ENCODE peak calls at places on chromosomes 3 and 15, in eight cellular contexts. X is transverse colon; Y is lower lobe of right lung; P is endothelial cell of umbilical vein; K is T-helper 17 cell; R is CD4-positive, alpha-beta memory T cell; E is uterus; Z is adrenal gland. B is an unnamed sample.

GRCh38 chr3:141556034-141556433 is 69.2 kb downstream of the RASA2 start:
- DNase-seq in K (no peak), P (peak; percentile 69), Z (no peak), R (no peak), E (no peak), X (no peak), Y (no peak), B (no peak)

GRCh38 chr3:39000008-39000450 is 51.7 kb downstream of the SCN11A start:
- DNase-seq in R (peak; percentile 34), Y (no peak), P (peak; percentile 70), E (no peak), Z (no peak), X (no peak), K (no peak), B (no peak)

GRCh38 chr15:74129411-74130088 is 836 bp upstream of the ISLR2 start:
- DNase-seq in P (no peak), Y (no peak), Z (no peak), K (no peak), E (no peak), R (no peak), X (no peak), B (no peak)

GRCh38 chr3:188051801-188052228 is 102.1 kb upstream of the LPP start:
- DNase-seq in P (no peak), Y (no peak), E (peak; percentile 89), Z (peak; percentile 79), R (no peak), X (peak; percentile 43), K (no peak), B (peak; percentile 94)

GRCh38 chr15:69341356-69341755 is 42.6 kb downstream of the PAQR5 start:
- DNase-seq in X (no peak), E (no peak), R (no peak), P (peak; percentile 31), Y (no peak), Z (no peak), K (no peak), B (no peak)

GRCh38 chr15:92809880-92810361 is 90.2 kb upstream of the CHD2 start:
- DNase-seq in P (peak; percentile 55), K (no peak), X (peak; percentile 68), R (peak; percentile 36), Z (peak; percentile 62), Y (no peak), E (peak; percentile 53), B (no peak)

GRCh38 chr15:66503780-66504562 is 684 bp downstream of the RPL4 start:
- DNase-seq in K (no peak), P (peak; percentile 24), X (no peak), Z (no peak), R (peak; percentile 8), Y (no peak), E (no peak), B (no peak)

GRCh38 chr3:7307410-7307809 is 446.5 kb downstream of the GRM7 start:
- DNase-seq in P (peak; percentile 93), R (no peak), X (no peak), Y (no peak), E (no peak), Z (no peak), K (no peak), B (no peak)

GRCh38 chr3:160546727-160547126 is 18.6 kb downstream of the KPNA4 start:
- DNase-seq in R (no peak), K (no peak), Y (no peak), E (no peak), Z (no peak), P (no peak), X (no peak), B (no peak)

GRCh38 chr15:47293763-47294162 is 423.5 kb upstream of the SEMA6D start:
- DNase-seq in X (peak; percentile 29), Z (no peak), Y (peak; percentile 76), R (no peak), E (peak; percentile 19), P (no peak), K (no peak), B (peak; percentile 81)

GRCh38 chr15:47292638-47293037 is 424.7 kb upstream of the SEMA6D start:
- DNase-seq in Z (no peak), R (no peak), X (no peak), K (no peak), Y (no peak), E (no peak), P (no peak), B (no peak)

GRCh38 chr15:47289667-47290066 is 427.6 kb upstream of the SEMA6D start:
- DNase-seq in K (no peak), Z (no peak), X (no peak), R (no peak), P (no peak), Y (no peak), E (no peak), B (no peak)

GRCh38 chr15:47296911-47297310 is 420.4 kb upstream of the SEMA6D start:
- DNase-seq in R (no peak), E (no peak), P (no peak), X (no peak), K (no peak), Y (no peak), Z (no peak), B (no peak)

GRCh38 chr15:47294765-47295259 is 422.5 kb upstream of the SEMA6D start:
- DNase-seq in Y (no peak), K (no peak), P (no peak), R (no peak), Z (no peak), X (no peak), E (no peak), B (no peak)
- H3K9me3 ChIP-seq in Y (no peaks in the 10 kb centered on the region), K (no peaks in the 10 kb centered on the region), P (no peaks in the 10 kb centered on the region), R (no peaks in the 10 kb centered on the region), Z (no peaks in the 10 kb centered on the region), X (no peaks in the 10 kb centered on the region), E (no peaks in the 10 kb centered on the region), B (no peaks in the 10 kb centered on the region)

GRCh38 chr3:76551739-76552138 is 488.2 kb upstream of the ROBO2 start:
- DNase-seq in Y (no peak), X (no peak), Z (no peak), E (no peak), P (no peak), K (no peak), R (no peak), B (no peak)

GRCh38 chr3:76554717-76555116 is 485.2 kb upstream of the ROBO2 start:
- DNase-seq in Z (no peak), P (no peak), K (no peak), R (no peak), Y (no peak), E (no peak), X (no peak), B (peak; percentile 60)

GRCh38 chr3:76547674-76548073 is 492.2 kb upstream of the ROBO2 start:
- DNase-seq in E (no peak), Y (no peak), R (no peak), P (no peak), K (no peak), Z (no peak), X (no peak), B (no peak)

GRCh38 chr3:76552653-76553052 is 487.2 kb upstream of the ROBO2 start:
- DNase-seq in E (no peak), P (no peak), Z (no peak), Y (no peak), R (no peak), K (no peak), X (no peak), B (no peak)

DNA sequence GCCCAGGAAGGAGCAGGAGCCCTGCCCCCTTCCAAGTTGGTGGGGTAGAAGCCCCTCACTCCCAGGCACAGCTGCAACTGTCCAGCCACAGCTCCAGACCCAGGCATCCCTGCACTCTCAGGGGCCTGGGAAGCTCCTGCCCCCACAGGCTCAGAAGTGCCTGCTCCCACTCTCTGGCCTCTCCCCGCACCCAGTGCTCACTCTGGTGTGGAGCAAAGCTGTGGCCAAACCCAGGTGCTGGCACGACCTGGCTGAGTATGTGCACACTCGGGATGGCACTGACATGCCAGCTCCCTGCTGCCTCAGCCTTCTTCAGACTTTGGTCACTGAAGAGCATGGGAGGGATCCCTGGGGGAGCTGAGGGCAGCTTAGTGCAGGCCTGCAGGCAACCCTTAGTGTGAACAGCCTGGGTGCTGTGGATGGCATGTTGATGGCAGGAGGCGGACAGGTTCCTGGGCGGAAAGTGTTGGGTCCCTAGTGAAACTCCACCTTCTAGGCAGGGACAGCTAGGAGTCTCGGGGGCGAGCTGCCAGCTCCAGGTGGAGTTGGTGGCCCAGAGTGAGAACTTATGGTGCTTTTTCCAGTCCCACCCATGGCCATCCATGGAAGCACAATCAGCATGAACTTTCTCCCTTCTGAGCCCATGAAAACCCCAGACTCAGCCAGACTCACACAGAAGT is 489.2 kb upstream of the ROBO2 start:
- DNase-seq in Y (no peak), R (no peak), Z (no peak), K (no peak), X (no peak), E (no peak), P (no peak), B (no peak)
- H3K9me3 ChIP-seq in Y (no peaks in the 10 kb centered on the region), R (no peaks in the 10 kb centered on the region), Z (no peaks in the 10 kb centered on the region), K (no peaks in the 10 kb centered on the region), X (no peaks in the 10 kb centered on the region), E (no peaks in the 10 kb centered on the region), P (peaks cover 7% of the 10 kb centered on the region), B (no peaks in the 10 kb centered on the region)

GRCh38 chr15:45993508-45993907 is 358.7 kb downstream of the SQOR start:
- DNase-seq in Z (no peak), Y (no peak), X (no peak), R (no peak), E (no peak), K (no peak), P (peak; percentile 92), B (no peak)

GRCh38 chr15:45995800-45996199 is 361.0 kb downstream of the SQOR start:
- DNase-seq in K (no peak), Z (no peak), R (no peak), E (no peak), X (no peak), P (no peak), Y (no peak), B (no peak)

GRCh38 chr15:45991863-45992262 is 357.0 kb downstream of the SQOR start:
- DNase-seq in Z (no peak), E (no peak), K (no peak), X (no peak), R (no peak), P (no peak), Y (no peak), B (no peak)

DNA sequence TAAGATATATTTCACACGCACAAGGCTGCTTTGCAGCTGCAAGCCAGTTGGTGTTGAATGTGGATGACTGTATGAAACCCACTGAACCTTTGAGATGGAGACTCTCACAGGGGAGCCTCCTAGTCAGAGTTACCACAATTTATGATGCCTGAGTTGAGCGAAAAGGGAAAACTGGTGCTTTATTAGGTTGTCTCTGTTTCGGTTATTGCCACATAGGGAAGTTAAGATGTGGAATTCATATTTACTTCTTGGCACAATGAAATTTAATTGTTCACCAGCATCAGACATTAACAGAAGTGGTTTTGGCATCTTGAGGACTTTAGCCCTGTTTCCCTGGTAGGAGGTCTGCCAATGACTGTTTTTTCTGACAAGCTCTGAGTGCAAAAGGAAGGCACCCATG is 358.2 kb downstream of the SQOR start:
- DNase-seq in P (no peak), R (no peak), Y (no peak), Z (no peak), X (no peak), K (no peak), E (no peak), B (no peak)
- H3K9me3 ChIP-seq in P (no peaks in the 10 kb centered on the region), R (no peaks in the 10 kb centered on the region), Y (peaks cover 2% of the 10 kb centered on the region), Z (no peaks in the 10 kb centered on the region), X (no peaks in the 10 kb centered on the region), K (no peaks in the 10 kb centered on the region), E (no peaks in the 10 kb centered on the region), B (no peaks in the 10 kb centered on the region)

DNA sequence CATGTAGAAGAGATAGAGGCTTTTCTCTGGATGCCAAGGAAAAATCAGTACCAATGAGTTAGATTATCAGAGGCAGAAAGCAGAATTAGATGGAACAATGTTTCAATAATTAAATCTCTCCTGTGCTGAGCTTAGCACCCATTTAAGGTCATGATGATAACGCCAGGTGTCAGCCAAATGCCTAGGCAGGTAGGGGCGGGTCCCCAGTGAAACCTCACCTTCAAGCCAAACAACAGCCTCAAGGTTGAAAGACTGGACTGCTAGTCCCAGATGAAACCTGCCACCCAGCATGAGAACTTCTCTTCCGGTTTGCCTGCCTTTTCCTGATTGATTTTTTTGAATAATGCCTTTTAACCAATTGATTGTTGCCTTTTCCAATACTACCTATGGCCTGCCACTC is 363.0 kb downstream of the PLOD2 start:
- DNase-seq in X (no peak), K (no peak), R (no peak), Z (no peak), P (no peak), E (no peak), Y (no peak), B (no peak)
- H3K9me3 ChIP-seq in X (no peaks in the 10 kb centered on the region), K (no peaks in the 10 kb centered on the region), R (no peaks in the 10 kb centered on the region), Z (no peaks in the 10 kb centered on the region), P (no peaks in the 10 kb centered on the region), E (no peaks in the 10 kb centered on the region), Y (no peaks in the 10 kb centered on the region), B (no peaks in the 10 kb centered on the region)